ENCODE peak calls at places on chromosomes 11 and 22, in four cellular contexts. R is H1, L is GM12878, S is HepG2. F is an unnamed sample. For H3K4me1, the result is how much of the 10 kb centered on the place peaks cover.

GRCh38 chr11:94400839-94401772 is at the start of gene GPR83:
- DNase-seq in R (peak), L (no peak), S (no peak), F (no peak)

GRCh38 chr11:12556155-12556554 is 118.1 kb upstream of the TEAD1 start:
- DNase-seq in R (peak), L (no peak), S (no peak), F (no peak)

GRCh38 chr11:73321342-73322110 is 13.4 kb downstream of the ARHGEF17 start:
- DNase-seq in R (no peak), L (no peak), S (no peak), F (no peak)

GRCh38 chr22:30159561-30160353 is 79.5 kb downstream of the HORMAD2 start:
- DNase-seq in R (no peak), L (no peak), S (peak), F (no peak)

GRCh38 chr11:104619751-104620150 is 278.5 kb downstream of the CASP12 start:
- DNase-seq in R (no peak), L (no peak), S (no peak), F (no peak)

GRCh38 chr11:59560290-59560701 is 49.0 kb downstream of the OR4D9 start:
- DNase-seq in R (peak), L (peak), S (peak), F (peak)

GRCh38 chr11:106694501-106694900 is 323.8 kb downstream of the GUCY1A2 start:
- DNase-seq in R (no peak), L (no peak), S (no peak), F (no peak)

GRCh38 chr11:58004664-58005063 is 19.0 kb upstream of the OR9Q1 start:
- DNase-seq in R (no peak), L (no peak), S (no peak), F (no peak)

GRCh38 chr22:40022536-40023225 is 27.9 kb downstream of the FAM83F start:
- DNase-seq in R (no peak), L (no peak), S (no peak), F (no peak)

GRCh38 chr11:79244175-79244804 is 196.5 kb downstream of the TENM4 start:
- DNase-seq in R (no peak), L (no peak), S (no peak), F (no peak)

GRCh38 chr11:79243412-79244174 is 197.2 kb downstream of the TENM4 start:
- DNase-seq in R (no peak), L (no peak), S (no peak), F (no peak)

GRCh38 chr11:79242616-79243015 is 198.2 kb downstream of the TENM4 start:
- DNase-seq in R (no peak), L (no peak), S (no peak), F (no peak)

GRCh38 chr11:79241842-79242241 is 199.0 kb downstream of the TENM4 start:
- DNase-seq in R (no peak), L (no peak), S (no peak), F (no peak)

GRCh38 chr11:79244805-79245197 is 196.0 kb downstream of the TENM4 start:
- DNase-seq in R (no peak), L (no peak), S (no peak), F (no peak)
- H3K4me3 ChIP-seq in R (no peak), L (no peak), S (no peak), F (no peak)

GRCh38 chr11:119726150-119726553 is 2.8 kb downstream of the NECTIN1 start:
- DNase-seq in R (peak), L (no peak), S (no peak), F (no peak)

GRCh38 chr11:119728226-119728626 is 774 bp downstream of the NECTIN1 start:
- DNase-seq in R (no peak), L (no peak), S (no peak), F (no peak)

GRCh38 chr11:119726585-119727522 is 2.1 kb downstream of the NECTIN1 start:
- DNase-seq in R (peak), L (no peak), S (no peak), F (peak)

GRCh38 chr11:119728651-119729580 is at the start of gene NECTIN1:
- DNase-seq in R (peak), L (no peak), S (peak), F (peak)

GRCh38 chr11:119727523-119728081 is 1.4 kb downstream of the NECTIN1 start:
- DNase-seq in R (peak), L (no peak), S (no peak), F (no peak)
- H3K4me1 ChIP-seq in R (under half), L (under half), S (under half), F (under half)

GRCh38 chr11:45449036-45449601 is 163.0 kb upstream of the SYT13 start:
- DNase-seq in R (no peak), L (no peak), S (no peak), F (no peak)

GRCh38 chr11:45453721-45454120 is 167.6 kb upstream of the SYT13 start:
- DNase-seq in R (no peak), L (no peak), S (no peak), F (no peak)

GRCh38 chr11:45446426-45446825 is 160.3 kb upstream of the SYT13 start:
- DNase-seq in R (no peak), L (no peak), S (no peak), F (no peak)

GRCh38 chr11:45451766-45452440 is 165.8 kb upstream of the SYT13 start:
- DNase-seq in R (no peak), L (no peak), S (no peak), F (no peak)

GRCh38 chr11:45450189-45450588 is 164.0 kb upstream of the SYT13 start:
- DNase-seq in R (no peak), L (no peak), S (no peak), F (no peak)
- TF ChIP-seq SUZ12 in R (no peak), L (no peak), S (no peak), F (no peak)

DNA sequence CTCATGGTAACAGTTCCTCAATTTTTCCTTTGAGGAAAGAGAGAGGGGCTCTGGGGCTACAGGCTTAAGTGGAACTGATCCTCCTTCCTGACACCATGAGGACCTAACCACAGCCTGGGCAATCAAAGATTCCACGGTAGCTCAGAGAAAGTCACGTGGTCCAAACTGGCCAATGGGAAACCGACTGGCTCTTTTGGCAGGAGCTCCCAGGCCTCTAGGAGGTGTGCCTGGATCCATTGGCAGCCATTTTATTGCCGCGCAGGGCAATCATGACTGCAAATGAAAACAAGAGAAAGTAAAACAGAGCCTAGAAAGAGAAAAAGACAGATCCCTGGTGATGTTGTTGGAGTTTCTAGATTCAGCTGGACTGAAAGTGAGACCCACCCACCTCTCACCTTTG is 27.3 kb upstream of the ASPHD2 start:
- DNase-seq in R (no peak), L (no peak), S (no peak), F (no peak)
- H3K4me3 ChIP-seq in R (no peak), L (no peak), S (no peak), F (no peak)

DNA sequence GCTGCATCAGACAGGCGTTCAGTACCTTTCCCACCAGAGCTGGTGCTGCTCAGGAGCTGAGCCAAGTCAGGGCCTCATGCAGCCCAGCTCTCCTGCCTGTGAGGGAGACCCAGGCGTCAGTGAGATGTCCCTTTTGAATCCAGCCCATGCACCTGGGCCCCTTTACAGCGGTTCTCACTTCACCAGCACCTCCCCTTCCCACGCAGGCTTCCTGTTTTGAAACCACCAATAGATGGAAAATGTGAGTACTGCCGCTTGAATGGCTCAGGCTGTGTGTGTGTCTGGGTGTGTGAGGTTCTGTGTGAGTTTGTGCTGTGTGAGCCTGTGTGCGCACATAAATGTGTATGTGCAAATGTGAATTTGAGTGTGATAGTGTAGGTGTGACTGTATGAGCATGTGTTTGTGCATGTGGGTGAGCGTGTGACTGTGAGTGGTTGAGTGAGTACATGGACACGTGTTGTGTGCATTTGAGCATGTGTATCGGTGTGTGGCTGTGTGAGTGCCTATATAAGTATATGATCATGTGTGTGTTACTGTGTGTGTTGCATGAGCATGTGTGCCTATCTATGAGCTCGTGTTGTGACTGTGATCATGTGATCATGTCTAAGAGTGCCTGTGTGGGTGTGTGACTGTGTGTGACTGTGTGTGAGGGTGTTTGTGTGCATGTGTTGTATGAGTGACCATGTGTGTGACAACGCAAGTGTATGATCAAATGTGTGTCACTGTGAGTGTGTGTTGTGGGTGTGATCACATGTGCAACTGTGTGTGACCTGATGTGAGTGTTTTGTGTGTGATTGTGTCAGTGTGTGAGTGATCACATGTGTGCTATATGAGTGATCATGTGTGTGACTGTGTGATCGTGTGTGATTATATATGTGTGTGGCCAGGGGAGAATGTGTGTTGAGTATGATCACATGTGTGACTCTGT is 88.7 kb downstream of the UBASH3B start:
- DNase-seq in R (no peak), L (peak), S (no peak), F (no peak)
- H3K4me1 ChIP-seq in R (under half), L (under half), S (under half), F (under half)

GRCh38 chr11:117502285-117502856 is 174.7 kb downstream of the CEP164 start:
- DNase-seq in R (no peak), L (no peak), S (no peak), F (no peak)
- TF ChIP-seq SUZ12 in R (no peak), L (no peak), S (no peak), F (no peak)

GRCh38 chr11:3837793-3838192 is 3.0 kb downstream of the RHOG start:
- DNase-seq in R (no peak), L (no peak), S (no peak), F (no peak)

GRCh38 chr11:3840289-3840869 is 380 bp downstream of the RHOG start:
- DNase-seq in R (peak), L (no peak), S (no peak), F (no peak)

GRCh38 chr11:3838504-3838903 is 2.3 kb downstream of the RHOG start:
- DNase-seq in R (no peak), L (no peak), S (no peak), F (no peak)

GRCh38 chr11:3840870-3841425 is at the start of gene RHOG:
- DNase-seq in R (peak), L (no peak), S (peak), F (no peak)

DNA sequence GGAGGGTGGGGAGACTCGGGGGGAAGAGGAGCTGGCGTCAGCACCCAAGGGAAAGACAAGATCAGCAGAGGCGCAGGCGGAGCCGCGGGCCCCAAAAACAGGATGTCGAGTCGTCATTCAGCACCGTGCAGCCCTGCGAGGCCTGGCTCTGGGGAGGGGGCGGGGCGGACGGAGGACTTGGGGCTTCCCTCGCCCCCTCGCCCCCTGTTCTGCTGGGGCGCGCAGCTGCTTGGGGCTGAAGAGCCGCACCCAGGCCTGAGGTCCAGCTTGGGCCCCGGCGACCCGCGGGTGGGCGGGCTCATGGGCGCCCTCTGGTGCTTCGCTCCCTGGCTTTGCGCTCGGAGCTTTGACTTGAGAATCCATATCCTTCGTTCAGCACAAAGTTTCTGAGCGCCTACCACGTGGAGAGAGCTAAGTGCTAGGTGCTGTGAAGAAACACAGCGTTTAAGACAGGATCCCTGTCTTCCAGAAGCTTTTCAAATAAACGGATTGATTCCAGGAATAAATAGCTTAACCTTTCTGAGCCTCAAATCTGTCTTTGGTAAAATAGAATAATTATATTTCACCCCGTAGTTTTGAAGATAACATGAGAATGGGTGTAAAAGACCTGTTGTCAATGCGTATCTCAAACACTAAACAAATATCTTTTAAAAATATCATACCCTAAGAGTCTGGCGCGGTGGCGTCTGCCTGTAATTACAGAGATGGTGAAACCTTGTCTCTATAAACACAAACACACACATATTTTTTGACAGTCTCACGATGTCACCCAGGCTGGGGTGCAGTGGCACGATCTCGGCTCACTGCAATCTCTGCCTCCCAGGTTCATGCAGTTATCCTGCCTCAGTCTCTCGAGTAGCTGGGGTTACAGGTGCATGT is 906 bp upstream of the RHOG start:
- DNase-seq in R (no peak), L (peak), S (peak), F (peak)
- H3K4me3 ChIP-seq in R (peak), L (peak), S (peak), F (peak)

GRCh38 chr22:19289475-19290161 is 1.9 kb downstream of the CLTCL1 start:
- DNase-seq in R (no peak), L (no peak), S (no peak), F (no peak)

GRCh38 chr22:19285831-19286230 is 5.7 kb downstream of the CLTCL1 start:
- DNase-seq in R (no peak), L (no peak), S (no peak), F (no peak)

GRCh38 chr22:19290400-19291217 is 910 bp downstream of the CLTCL1 start:
- DNase-seq in R (no peak), L (no peak), S (peak), F (no peak)

GRCh38 chr22:19287889-19288288 is 3.6 kb downstream of the CLTCL1 start:
- DNase-seq in R (no peak), L (no peak), S (no peak), F (no peak)

GRCh38 chr22:19287076-19287724 is 4.3 kb downstream of the CLTCL1 start:
- DNase-seq in R (no peak), L (no peak), S (no peak), F (no peak)
- H3K4me1 ChIP-seq in R (under half), L (under half), S (under half), F (under half)

DNA sequence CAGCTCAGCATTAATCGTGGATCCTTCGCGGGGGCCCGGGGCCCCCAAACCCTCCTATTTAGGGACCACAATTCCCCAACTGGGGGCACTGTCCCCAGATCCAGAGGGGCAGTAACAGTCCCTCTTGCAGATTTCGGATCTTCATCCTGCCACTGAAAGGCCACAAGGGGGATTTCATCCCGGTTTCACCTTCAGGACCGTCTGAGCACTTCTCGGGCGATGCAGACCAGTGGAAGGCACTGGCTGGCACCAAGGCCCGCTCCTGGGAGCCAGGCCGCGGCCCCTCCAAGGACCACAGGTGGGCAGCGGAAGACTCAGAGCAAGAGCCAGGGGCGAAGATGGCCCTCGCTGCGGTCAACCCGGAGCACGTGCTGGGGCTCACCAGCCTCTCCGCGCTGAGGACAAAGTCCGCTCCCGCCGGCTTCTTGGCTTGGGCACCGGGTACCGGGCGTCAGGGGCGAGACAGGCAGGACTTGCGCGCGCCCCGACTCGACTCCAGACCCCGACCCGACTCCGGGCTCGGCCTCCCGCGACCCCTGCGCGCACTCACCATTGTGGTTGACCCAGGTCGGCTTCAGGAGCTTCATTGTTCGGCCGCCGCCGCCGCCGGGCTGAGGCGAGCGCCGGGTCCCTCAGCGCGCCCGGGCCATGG is 517 bp downstream of the HIRA start:
- DNase-seq in R (peak), L (no peak), S (peak), F (no peak)
- TF ChIP-seq SUZ12 in R (no peak), L (no peak), S (no peak), F (no peak)

F was measured in NT2/D1.